ENCODE peak calls at places on chromosomes 4 and X, in seven cellular contexts. M is KBM-7; F is stimulated activated CD8-positive, alpha-beta memory T cell treated with anti-CD3 and anti-CD28 coated beads, Interleukin-15, amount 100 ng/mL, for 4 hours; N is posterior cingulate gyrus; J is activated gamma-delta T cell treated with Interleukin-2 at 50 U/mL for 16 hours; W is hippocampal formation; L is activated effector memory CD4-positive, alpha-beta T cell treated with Interleukin-2 at 50 U/mL for 16 hours. T is an unnamed sample.

GRCh38 chr4:113469023-113469390 is 292.5 kb downstream of the CAMK2D start:
- DNase-seq in J (no peak), W (no peak), L (no peak), F (no peak), M (no peak), N (no peak), T (no peak)

GRCh38 chr4:2450394-2451035 is 18.4 kb upstream of the RNF4 start:
- DNase-seq in W (no peak), M (no peak), N (peak), J (no peak), L (no peak), F (no peak), T (no peak)

GRCh38 chrX:50003927-50004326 is 81.5 kb downstream of the CLCN5 start:
- DNase-seq in L (no peak), J (no peak), F (no peak), M (no peak), N (no peak), W (no peak), T (no peak)

GRCh38 chr4:179867300-179867878 is 2375.8 kb upstream of the TENM3 start:
- DNase-seq in W (no peak), J (no peak), N (peak), L (no peak), F (no peak), M (peak), T (no peak)

GRCh38 chr4:38663021-38663800 is 788 bp upstream of the KLF3 start:
- DNase-seq in F (no peak), W (peak), L (no peak), J (no peak), N (no peak), M (peak), T (no peak)

GRCh38 chrX:110418857-110419249 is 60.2 kb downstream of the RTL9 start:
- DNase-seq in L (no peak), N (no peak), M (no peak), F (no peak), J (no peak), W (no peak), T (no peak)

GRCh38 chrX:150200820-150201287 is 162.3 kb upstream of the MAMLD1 start:
- DNase-seq in L (peak), N (peak), W (no peak), J (no peak), M (peak), F (peak), T (no peak)

GRCh38 chrX:131792789-131793462 is 230.2 kb upstream of the STK26 start:
- DNase-seq in N (peak), F (no peak), W (peak), M (no peak), J (peak), L (no peak), T (peak)

GRCh38 chrX:155028192-155028591 is 1.5 kb downstream of the FUNDC2 start:
- DNase-seq in L (no peak), J (no peak), N (no peak), F (no peak), W (no peak), M (no peak), T (no peak)

GRCh38 chrX:49844622-49845021 is 15.5 kb downstream of the PAGE4 start:
- DNase-seq in F (no peak), J (no peak), N (peak), L (no peak), W (peak), M (no peak), T (no peak)

GRCh38 chr4:181140037-181140603 is 1103.1 kb upstream of the TENM3 start:
- DNase-seq in J (no peak), L (no peak), F (no peak), N (no peak), M (no peak), W (no peak), T (no peak)

GRCh38 chr4:20612313-20612712 is 87.9 kb upstream of the PACRGL start:
- DNase-seq in J (no peak), L (no peak), F (no peak), W (no peak), M (no peak), N (no peak), T (no peak)

GRCh38 chrX:129932137-129932791 is 26.3 kb downstream of the UTP14A start:
- DNase-seq in M (peak), J (peak), N (peak), L (peak), W (peak), F (peak), T (no peak)

GRCh38 chr4:7134737-7135388 is 57.5 kb upstream of the SORCS2 start:
- DNase-seq in F (no peak), W (no peak), M (peak), J (no peak), L (no peak), N (no peak), T (no peak)

GRCh38 chr4:23023121-23023520 is 330.4 kb downstream of the GBA3 start:
- DNase-seq in W (peak), F (no peak), J (no peak), L (no peak), M (no peak), N (no peak), T (no peak)

GRCh38 chrX:21711126-21711847 is 46.6 kb downstream of the SMPX start:
- DNase-seq in L (no peak), N (no peak), M (no peak), W (no peak), F (no peak), J (no peak), T (no peak)

GRCh38 chr4:28759064-28759463 is 1898.4 kb downstream of the STIM2 start:
- DNase-seq in M (no peak), J (no peak), L (no peak), W (no peak), F (no peak), N (no peak), T (no peak)

GRCh38 chr4:140047781-140048180 is 106.2 kb downstream of the MAML3 start:
- DNase-seq in N (no peak), M (no peak), J (no peak), F (no peak), L (no peak), W (no peak), T (no peak)

GRCh38 chr4:145230726-145231125 is 50.3 kb upstream of the OTUD4 start:
- DNase-seq in J (no peak), M (no peak), W (no peak), L (no peak), N (no peak), F (no peak), T (no peak)